ENCODE peak calls at places on chromosome 5, in eight cellular contexts. One of them, this sample, is unnamed. For H3K4me1 and H3K27me3, the result is how much of the 10 kb centered on the place peaks cover.

GRCh38 chr5:65776707-65777141 is 54.7 kb downstream of the NLN start:
- DNase-seq in adrenal gland: no peak
- DNase-seq in Peyer's patch: no peak
- DNase-seq in heart left ventricle: no peak
- DNase-seq in sigmoid colon: no peak
- DNase-seq in ovary: no peak
- DNase-seq in gastrocnemius medialis: no peak
- DNase-seq in stomach: no peak
- DNase-seq in this sample: no peak

GRCh38 chr5:128436825-128437224 is 101.2 kb downstream of the FBN2 start:
- DNase-seq in gastrocnemius medialis: no peak
- DNase-seq in ovary: no peak
- DNase-seq in Peyer's patch: no peak
- DNase-seq in heart left ventricle: no peak
- DNase-seq in adrenal gland: no peak
- DNase-seq in stomach: no peak
- DNase-seq in sigmoid colon: no peak
- DNase-seq in this sample: no peak

GRCh38 chr5:132012385-132013005 is 1.0 kb upstream of the ACSL6 start:
- DNase-seq in sigmoid colon: peak
- DNase-seq in ovary: peak
- DNase-seq in adrenal gland: peak
- DNase-seq in Peyer's patch: peak
- DNase-seq in heart left ventricle: peak
- DNase-seq in gastrocnemius medialis: peak
- DNase-seq in stomach: peak
- DNase-seq in this sample: peak

GRCh38 chr5:23319906-23320305 is 187.5 kb upstream of the PRDM9 start:
- DNase-seq in heart left ventricle: no peak
- DNase-seq in adrenal gland: no peak
- DNase-seq in ovary: no peak
- DNase-seq in Peyer's patch: no peak
- DNase-seq in sigmoid colon: no peak
- DNase-seq in stomach: no peak
- DNase-seq in gastrocnemius medialis: no peak
- DNase-seq in this sample: no peak

GRCh38 chr5:39689919-39690318 is 265.1 kb upstream of the DAB2 start:
- DNase-seq in heart left ventricle: no peak
- DNase-seq in adrenal gland: no peak
- DNase-seq in ovary: no peak
- DNase-seq in Peyer's patch: no peak
- DNase-seq in gastrocnemius medialis: no peak
- DNase-seq in stomach: no peak
- DNase-seq in sigmoid colon: no peak
- DNase-seq in this sample: no peak

GRCh38 chr5:103620851-103621547 is 58.4 kb upstream of the NUDT12 start:
- DNase-seq in Peyer's patch: no peak
- DNase-seq in ovary: no peak
- DNase-seq in sigmoid colon: no peak
- DNase-seq in heart left ventricle: no peak
- DNase-seq in stomach: no peak
- DNase-seq in gastrocnemius medialis: no peak
- DNase-seq in adrenal gland: no peak
- DNase-seq in this sample: no peak

GRCh38 chr5:87210076-87210475 is 57.6 kb upstream of the RASA1 start:
- DNase-seq in stomach: no peak
- DNase-seq in adrenal gland: no peak
- DNase-seq in sigmoid colon: no peak
- DNase-seq in gastrocnemius medialis: no peak
- DNase-seq in Peyer's patch: no peak
- DNase-seq in ovary: no peak
- DNase-seq in heart left ventricle: no peak
- DNase-seq in this sample: no peak

GRCh38 chr5:55911784-55912653 is 60.9 kb downstream of the IL31RA start:
- DNase-seq in gastrocnemius medialis: no peak
- DNase-seq in ovary: no peak
- DNase-seq in sigmoid colon: no peak
- DNase-seq in stomach: no peak
- DNase-seq in adrenal gland: no peak
- DNase-seq in heart left ventricle: no peak
- DNase-seq in Peyer's patch: no peak
- DNase-seq in this sample: no peak

GRCh38 chr5:148147415-148147814 is 20.9 kb upstream of the SPINK14 start:
- DNase-seq in heart left ventricle: no peak
- DNase-seq in ovary: no peak
- DNase-seq in adrenal gland: no peak
- DNase-seq in stomach: no peak
- DNase-seq in gastrocnemius medialis: no peak
- DNase-seq in Peyer's patch: no peak
- DNase-seq in sigmoid colon: no peak
- DNase-seq in this sample: no peak

GRCh38 chr5:9622891-9623547 is 7.1 kb downstream of the TAS2R1 start:
- DNase-seq in adrenal gland: no peak
- DNase-seq in Peyer's patch: no peak
- DNase-seq in stomach: no peak
- DNase-seq in heart left ventricle: no peak
- DNase-seq in ovary: no peak
- DNase-seq in sigmoid colon: no peak
- DNase-seq in gastrocnemius medialis: no peak
- DNase-seq in this sample: no peak

GRCh38 chr5:147509041-147509709 is 693 bp downstream of the DPYSL3 start:
- DNase-seq in adrenal gland: no peak
- DNase-seq in ovary: peak
- DNase-seq in heart left ventricle: peak
- DNase-seq in stomach: no peak
- DNase-seq in Peyer's patch: peak
- DNase-seq in sigmoid colon: peak
- DNase-seq in gastrocnemius medialis: no peak
- DNase-seq in this sample: peak

GRCh38 chr5:64784451-64785025 is 15.8 kb downstream of the CWC27 start:
- DNase-seq in ovary: peak
- DNase-seq in adrenal gland: peak
- DNase-seq in gastrocnemius medialis: peak
- DNase-seq in stomach: peak
- DNase-seq in heart left ventricle: no peak
- DNase-seq in sigmoid colon: peak
- DNase-seq in Peyer's patch: peak
- DNase-seq in this sample: peak

GRCh38 chr5:173391031-173391430 is 62.8 kb upstream of the STC2 start:
- DNase-seq in ovary: no peak
- DNase-seq in sigmoid colon: no peak
- DNase-seq in stomach: no peak
- DNase-seq in heart left ventricle: no peak
- DNase-seq in gastrocnemius medialis: no peak
- DNase-seq in Peyer's patch: no peak
- DNase-seq in adrenal gland: no peak
- DNase-seq in this sample: no peak

GRCh38 chr5:168204165-168204564 is 87.3 kb upstream of the WWC1 start:
- DNase-seq in Peyer's patch: no peak
- DNase-seq in ovary: no peak
- DNase-seq in sigmoid colon: no peak
- DNase-seq in gastrocnemius medialis: no peak
- DNase-seq in stomach: no peak
- DNase-seq in heart left ventricle: no peak
- DNase-seq in adrenal gland: no peak
- DNase-seq in this sample: no peak

DNA sequence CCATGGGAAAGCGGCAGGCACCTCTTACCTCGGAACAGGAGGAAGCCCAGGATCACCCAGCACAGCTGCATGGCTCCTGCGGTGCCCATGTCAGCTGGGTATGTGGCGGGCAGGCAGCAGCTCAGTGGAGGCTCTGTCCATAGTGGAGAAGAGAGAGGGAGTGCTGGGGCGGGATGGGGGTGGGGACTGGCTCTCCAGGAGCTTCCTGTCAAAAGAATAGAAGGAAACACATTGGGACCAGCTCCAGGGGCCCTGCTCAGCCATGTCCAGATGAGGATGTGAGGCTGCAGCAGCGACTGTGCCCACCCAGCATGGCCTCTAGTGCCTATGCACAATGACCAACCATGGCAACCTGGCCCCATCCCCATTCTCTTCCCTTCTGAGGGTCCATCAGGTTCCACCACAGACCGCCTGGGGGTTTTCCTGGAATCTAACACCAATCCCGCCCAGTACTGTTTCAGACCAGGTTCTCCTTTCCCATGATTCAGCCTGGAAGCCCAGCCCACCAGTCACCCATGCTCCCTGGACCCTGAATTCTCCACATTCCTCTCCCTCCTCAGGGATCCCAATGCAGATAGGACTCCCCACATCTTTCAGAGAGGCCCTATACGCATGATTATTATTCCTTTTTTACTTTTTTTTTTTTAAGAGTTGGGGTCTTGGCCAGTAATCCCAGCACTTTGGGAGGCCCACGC is at the start of gene ECSCR:
- DNase-seq in stomach: no peak
- DNase-seq in sigmoid colon: no peak
- DNase-seq in Peyer's patch: no peak
- DNase-seq in heart left ventricle: peak
- DNase-seq in gastrocnemius medialis: no peak
- DNase-seq in ovary: no peak
- DNase-seq in adrenal gland: peak
- DNase-seq in this sample: peak
- TF ChIP-seq POLR2A in stomach: no peak
- TF ChIP-seq POLR2A in sigmoid colon: no peak
- TF ChIP-seq POLR2A in Peyer's patch: no peak
- TF ChIP-seq POLR2A in heart left ventricle: no peak
- TF ChIP-seq POLR2A in gastrocnemius medialis: no peak
- TF ChIP-seq POLR2A in ovary: no peak
- TF ChIP-seq POLR2A in adrenal gland: no peak
- TF ChIP-seq POLR2A in this sample: no peak

GRCh38 chr5:17187401-17187800 is 30.0 kb upstream of the BASP1 start:
- DNase-seq in gastrocnemius medialis: no peak
- DNase-seq in ovary: no peak
- DNase-seq in sigmoid colon: no peak
- DNase-seq in heart left ventricle: no peak
- DNase-seq in adrenal gland: no peak
- DNase-seq in Peyer's patch: no peak
- DNase-seq in stomach: no peak
- DNase-seq in this sample: no peak
- H3K4me1 ChIP-seq in gastrocnemius medialis: under half
- H3K4me1 ChIP-seq in ovary: under half
- H3K4me1 ChIP-seq in sigmoid colon: under half
- H3K4me1 ChIP-seq in heart left ventricle: under half
- H3K4me1 ChIP-seq in adrenal gland: under half
- H3K4me1 ChIP-seq in Peyer's patch: under half
- H3K4me1 ChIP-seq in stomach: under half
- H3K4me1 ChIP-seq in this sample: under half

DNA sequence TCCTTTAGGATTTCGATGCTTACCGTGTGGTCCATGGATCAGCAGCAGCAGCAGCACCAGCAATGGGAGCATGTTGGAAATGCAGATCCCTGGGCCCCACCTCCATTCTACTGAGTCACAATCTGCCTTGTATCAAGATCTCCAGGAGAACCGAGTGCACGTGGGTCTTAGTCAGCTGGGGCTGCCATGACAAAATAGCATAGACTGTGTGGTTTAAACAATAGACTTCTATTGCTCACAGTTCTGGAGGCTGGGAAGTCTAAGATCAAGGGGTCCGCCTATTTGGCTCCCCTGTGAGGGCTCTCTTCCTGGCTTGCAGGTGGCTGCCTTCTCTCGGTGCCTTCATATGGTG is 1.3 kb upstream of the PROP1 start:
- DNase-seq in heart left ventricle: no peak
- DNase-seq in gastrocnemius medialis: no peak
- DNase-seq in sigmoid colon: no peak
- DNase-seq in adrenal gland: no peak
- DNase-seq in stomach: no peak
- DNase-seq in ovary: no peak
- DNase-seq in Peyer's patch: no peak
- DNase-seq in this sample: no peak
- H3K27me3 ChIP-seq in heart left ventricle: under half
- H3K27me3 ChIP-seq in gastrocnemius medialis: under half
- H3K27me3 ChIP-seq in sigmoid colon: under half
- H3K27me3 ChIP-seq in adrenal gland: under half
- H3K27me3 ChIP-seq in stomach: under half
- H3K27me3 ChIP-seq in ovary: under half
- H3K27me3 ChIP-seq in Peyer's patch: under half
- H3K27me3 ChIP-seq in this sample: under half

GRCh38 chr5:133051547-133052316 is at the start of gene HSPA4:
- DNase-seq in stomach: peak
- DNase-seq in adrenal gland: peak
- DNase-seq in Peyer's patch: peak
- DNase-seq in gastrocnemius medialis: peak
- DNase-seq in heart left ventricle: peak
- DNase-seq in ovary: peak
- DNase-seq in sigmoid colon: peak
- DNase-seq in this sample: peak

GRCh38 chr5:133050500-133050899 is 1.3 kb upstream of the HSPA4 start:
- DNase-seq in stomach: no peak
- DNase-seq in sigmoid colon: no peak
- DNase-seq in adrenal gland: no peak
- DNase-seq in gastrocnemius medialis: no peak
- DNase-seq in heart left ventricle: no peak
- DNase-seq in ovary: no peak
- DNase-seq in Peyer's patch: no peak
- DNase-seq in this sample: no peak

GRCh38 chr5:133053463-133053862 is 1.6 kb downstream of the HSPA4 start:
- DNase-seq in Peyer's patch: no peak
- DNase-seq in ovary: peak
- DNase-seq in heart left ventricle: no peak
- DNase-seq in gastrocnemius medialis: no peak
- DNase-seq in sigmoid colon: peak
- DNase-seq in stomach: no peak
- DNase-seq in adrenal gland: no peak
- DNase-seq in this sample: no peak

GRCh38 chr5:133051117-133051546 is 681 bp upstream of the HSPA4 start:
- DNase-seq in Peyer's patch: no peak
- DNase-seq in sigmoid colon: no peak
- DNase-seq in adrenal gland: peak
- DNase-seq in stomach: no peak
- DNase-seq in ovary: no peak
- DNase-seq in heart left ventricle: no peak
- DNase-seq in gastrocnemius medialis: no peak
- DNase-seq in this sample: no peak

DNA sequence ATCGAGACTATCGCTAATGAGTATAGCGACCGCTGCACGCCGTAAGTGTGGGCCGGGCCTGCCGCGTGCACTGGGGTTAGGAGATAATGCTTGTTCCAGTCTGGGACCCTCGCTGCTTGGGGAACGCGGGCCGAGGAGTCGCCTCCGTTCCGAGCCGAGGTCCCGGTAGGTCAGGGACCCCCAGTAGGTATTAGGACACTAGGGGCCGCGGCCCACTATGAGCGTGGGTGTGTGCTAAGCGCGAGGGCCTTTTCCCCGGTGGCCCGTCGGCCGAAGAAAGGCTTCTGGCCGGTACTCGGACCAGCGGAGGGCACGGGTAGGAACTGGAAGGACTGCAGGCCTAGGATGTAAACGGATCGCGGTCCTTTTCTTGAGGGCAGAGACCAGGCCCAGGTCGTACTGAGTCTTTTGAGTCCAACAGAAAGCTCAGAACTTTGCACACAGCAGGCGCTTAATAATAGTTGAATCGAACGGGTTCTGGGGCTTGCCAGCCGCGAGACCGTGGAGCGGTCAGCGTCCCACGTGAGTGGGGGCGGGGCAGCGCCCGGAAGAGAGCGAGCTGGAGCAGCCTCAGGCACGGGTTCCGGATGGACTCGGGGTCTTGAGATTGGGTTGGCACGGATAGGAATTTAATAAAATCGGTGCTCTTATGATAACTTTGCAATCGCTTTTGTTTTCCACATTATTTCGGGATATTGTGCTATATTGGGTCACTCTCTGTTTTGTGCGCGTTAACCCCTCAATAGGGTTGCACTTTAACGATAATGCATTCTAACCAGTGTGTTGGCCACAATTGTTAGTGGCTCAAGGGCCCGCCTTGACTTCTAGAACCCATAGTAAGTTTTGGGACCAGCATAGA is 733 bp downstream of the HSPA4 start:
- DNase-seq in stomach: peak
- DNase-seq in sigmoid colon: peak
- DNase-seq in heart left ventricle: peak
- DNase-seq in gastrocnemius medialis: peak
- DNase-seq in adrenal gland: peak
- DNase-seq in Peyer's patch: peak
- DNase-seq in ovary: peak
- DNase-seq in this sample: peak
- TF ChIP-seq POLR2A in stomach: no peak
- TF ChIP-seq POLR2A in sigmoid colon: no peak
- TF ChIP-seq POLR2A in heart left ventricle: no peak
- TF ChIP-seq POLR2A in gastrocnemius medialis: peak
- TF ChIP-seq POLR2A in adrenal gland: no peak
- TF ChIP-seq POLR2A in Peyer's patch: no peak
- TF ChIP-seq POLR2A in ovary: no peak
- TF ChIP-seq POLR2A in this sample: no peak

This sample was measured in spleen.